ENCODE peak calls at places on chromosomes 16 and 17, in six cellular contexts. N is activated naive CD4-positive, alpha-beta T cell treated with anti-CD3 and anti-CD28 coated beads for 36 hours; M is activated gamma-delta T cell treated with anti-CD3 and anti-CD28 coated beads, Interleukin-2, amount 50 U/mL, for 16 hours; K is KBM-7; C is aorta; A is stimulated activated CD8-positive, alpha-beta memory T cell treated with anti-CD3 and anti-CD28 coated beads, Interleukin-12 subunit alpha, Interleukin-12 subunit beta, amount 100 ng/mL, for 1 hour. H is an unnamed sample.

GRCh38 chr17:51046527-51047384 is 73.9 kb downstream of the SPAG9 start:
- DNase-seq in N (no peak), M (no peak), K (no peak), C (peak; percentile 61), A (no peak), H (peak; percentile 90)

GRCh38 chr17:12342609-12343248 is 322.1 kb downstream of the MAP2K4 start:
- DNase-seq in N (peak; percentile 10), M (no peak), K (peak; percentile 8), C (no peak), A (no peak), H (no peak)

GRCh38 chr17:39014044-39014794 is 47.0 kb upstream of the FBXO47 start:
- DNase-seq in N (no peak), M (no peak), K (no peak), C (no peak), A (no peak), H (peak; percentile 80)

GRCh38 chr16:48169896-48170295 is 14.1 kb upstream of the ABCC12 start:
- DNase-seq in N (no peak), M (no peak), K (no peak), C (no peak), A (no peak), H (no peak)

GRCh38 chr17:39966771-39967170 is 4.0 kb downstream of the GSDMA start:
- DNase-seq in N (no peak), M (no peak), K (no peak), C (no peak), A (no peak), H (no peak)

GRCh38 chr16:89581045-89581695 is 5.6 kb downstream of the CPNE7 start:
- DNase-seq in N (no peak), M (no peak), K (no peak), C (no peak), A (no peak), H (peak; percentile 99)

GRCh38 chr17:17346428-17347233 is 43.5 kb downstream of the NT5M start:
- DNase-seq in N (no peak), M (no peak), K (no peak), C (peak; percentile 41), A (no peak), H (no peak)

GRCh38 chr17:76394166-76394565 is 9.8 kb downstream of the SPHK1 start:
- DNase-seq in N (no peak), M (no peak), K (no peak), C (no peak), A (no peak), H (no peak)

GRCh38 chr17:5873781-5874180 is 196.4 kb upstream of the WSCD1 start:
- DNase-seq in N (no peak), M (no peak), K (no peak), C (no peak), A (no peak), H (no peak)